ENCODE peak calls at places on chromosomes 16 and 17, in six cellular contexts. C, W, H, F, V and X are unnamed samples.

GRCh38 chr17:36525113-36525512 is 9.6 kb downstream of the MYO19 start:
- DNase-seq in C (no peak), W (no peak), H (no peak), F (no peak), V (no peak), X (no peak)

GRCh38 chr16:25007284-25007984 is 7.7 kb downstream of the ARHGAP17 start:
- DNase-seq in C (no peak), W (no peak), H (no peak), F (no peak), V (no peak), X (no peak)

GRCh38 chr16:55572439-55572838 is 6.0 kb downstream of the CAPNS2 start:
- DNase-seq in C (no peak), W (no peak), H (no peak), F (no peak), V (no peak), X (no peak)

GRCh38 chr16:88926374-88926990 is 50.5 kb downstream of the CBFA2T3 start:
- DNase-seq in C (no peak), W (no peak), H (peak; percentile 59), F (no peak), V (no peak), X (no peak)

GRCh38 chr17:15038656-15039055 is 226.5 kb downstream of the PMP22 start:
- DNase-seq in C (no peak), W (no peak), H (no peak), F (no peak), V (no peak), X (no peak)

GRCh38 chr17:43399839-43400328 is 1.1 kb downstream of the ARL4D start:
- DNase-seq in C (no peak), W (no peak), H (no peak), F (no peak), V (no peak), X (no peak)

GRCh38 chr17:56230660-56231059 is 77.4 kb downstream of the ANKFN1 start:
- DNase-seq in C (no peak), W (no peak), H (no peak), F (no peak), V (no peak), X (no peak)

GRCh38 chr16:28538733-28539596 is at the start of gene NUPR1:
- DNase-seq in C (no peak), W (no peak), H (peak; percentile 61), F (no peak), V (no peak), X (no peak)

GRCh38 chr17:46038414-46038813 is 39.4 kb downstream of the STH start:
- DNase-seq in C (no peak), W (no peak), H (no peak), F (no peak), V (no peak), X (no peak)

GRCh38 chr17:17812211-17813054 is 24.4 kb downstream of the SREBF1 start:
- DNase-seq in C (peak; percentile 99), W (peak; percentile 63), H (peak; percentile 76), F (peak; percentile 70), V (peak; percentile 94), X (peak; percentile 49)

GRCh38 chr16:7086842-7087616 is 245.6 kb upstream of the RBFOX1 start:
- DNase-seq in C (no peak), W (no peak), H (no peak), F (no peak), V (no peak), X (no peak)

GRCh38 chr16:66539628-66540469 is 10.1 kb downstream of the TK2 start:
- DNase-seq in C (no peak), W (no peak), H (no peak), F (no peak), V (peak; percentile 50), X (no peak)

GRCh38 chr17:39339272-39339671 is 62.2 kb downstream of the FBXL20 start:
- DNase-seq in C (no peak), W (no peak), H (no peak), F (no peak), V (no peak), X (no peak)